ENCODE peak calls at places on chromosomes 5 and 9, in nine cellular contexts. A is stimulated activated CD4-positive, alpha-beta T cell treated with anti-CD3 and anti-CD28 coated beads, Interleukin-4, amount 100 ng/mL, for 4 hours; D is activated B cell treated with CpG ODN at 0.5 μM for 24 hours; H is C1 segment of cervical spinal cord; W is renal cortical epithelial cell; U is GM10248; I is GM12865; Q is lower leg skin; M is tibial nerve. S is an unnamed sample.

GRCh38 chr5:139100825-139101224 is 97.3 kb downstream of the SIL1 start:
- DNase-seq in M (no peak), I (no peak), A (no peak), U (no peak), D (no peak), Q (no peak), H (no peak), W (peak), S (no peak)

GRCh38 chr5:135559342-135559741 is 19.4 kb downstream of the CXCL14 start:
- DNase-seq in U (no peak), W (no peak), M (no peak), Q (no peak), I (peak), A (no peak), D (no peak), H (no peak), S (no peak)

GRCh38 chr5:149143470-149143869 is 2.2 kb downstream of the ABLIM3 start:
- DNase-seq in D (no peak), Q (no peak), H (no peak), M (no peak), A (no peak), W (no peak), I (no peak), U (no peak), S (no peak)

GRCh38 chr9:94212091-94212490 is 47.0 kb upstream of the ZNF169 start:
- DNase-seq in D (no peak), I (no peak), Q (no peak), U (no peak), A (no peak), W (no peak), H (no peak), M (no peak), S (no peak)

GRCh38 chr9:8732367-8733075 is 932.9 kb upstream of the DMAC1 start:
- DNase-seq in Q (no peak), D (no peak), I (no peak), W (peak), A (no peak), H (no peak), M (no peak), U (no peak), S (no peak)

GRCh38 chr9:93129286-93129685 is 4.8 kb downstream of the NINJ1 start:
- DNase-seq in A (no peak), U (no peak), Q (no peak), I (no peak), D (no peak), W (no peak), H (peak), M (no peak), S (no peak)

GRCh38 chr9:123318192-123318591 is 37.8 kb upstream of the CRB2 start:
- DNase-seq in W (no peak), Q (no peak), A (no peak), H (no peak), U (peak), I (peak), D (no peak), M (no peak), S (no peak)

GRCh38 chr5:93573627-93573974 is 7.4 kb downstream of the NR2F1-AS1 start:
- DNase-seq in W (no peak), I (no peak), A (no peak), Q (no peak), M (no peak), U (no peak), H (no peak), D (no peak), S (no peak)

GRCh38 chr9:25519286-25519685 is 159.0 kb downstream of the TUSC1 start:
- DNase-seq in H (no peak), D (no peak), A (no peak), Q (no peak), W (peak), I (no peak), U (no peak), M (no peak), S (no peak)

GRCh38 chr9:31799953-31800609 is 584.4 kb upstream of the ACO1 start:
- DNase-seq in H (no peak), I (peak), W (peak), A (no peak), D (no peak), Q (no peak), U (no peak), M (no peak), S (no peak)

GRCh38 chr5:116130471-116130870 is 45.6 kb downstream of the COMMD10 start:
- DNase-seq in A (no peak), W (peak), I (no peak), U (no peak), D (no peak), M (no peak), H (no peak), Q (no peak), S (no peak)

GRCh38 chr5:78268361-78268760 is 26.1 kb downstream of the AP3B1 start:
- DNase-seq in D (no peak), U (no peak), A (no peak), W (no peak), M (no peak), I (no peak), H (no peak), Q (no peak), S (no peak)

GRCh38 chr9:4281676-4282075 is 18.2 kb downstream of the GLIS3 start:
- DNase-seq in D (no peak), M (no peak), I (no peak), A (no peak), Q (no peak), W (no peak), H (no peak), U (no peak), S (no peak)

GRCh38 chr5:66551920-66552319 is 44.3 kb upstream of the MAST4 start:
- DNase-seq in H (no peak), W (peak), I (no peak), Q (no peak), M (no peak), D (no peak), A (no peak), U (no peak), S (no peak)

GRCh38 chr9:16726023-16726422 is 144.4 kb downstream of the BNC2 start:
- DNase-seq in I (no peak), H (no peak), Q (no peak), D (no peak), A (no peak), W (peak), M (no peak), U (no peak), S (no peak)

GRCh38 chr5:170120576-170120975 is 14.9 kb downstream of the FOXI1 start:
- DNase-seq in Q (no peak), H (no peak), M (no peak), U (no peak), W (peak), D (no peak), A (no peak), I (no peak), S (no peak)

S was measured in GM06990.